ENCODE peak calls at places on chromosomes 3 and 15, in six cellular contexts. Q, N, T, O, B and K are unnamed samples.

GRCh38 chr3:133437391-133438093 is 37.7 kb downstream of the BFSP2 start:
- DNase-seq in Q (peak), N (no peak), T (no peak), O (no peak), B (peak), K (peak)

GRCh38 chr3:98612996-98613517 is 19.6 kb upstream of the CPOX start:
- DNase-seq in Q (no peak), N (no peak), T (no peak), O (peak), B (no peak), K (no peak)

GRCh38 chr15:47794266-47794914 is 77.1 kb downstream of the SEMA6D start:
- DNase-seq in Q (no peak), N (no peak), T (no peak), O (no peak), B (no peak), K (no peak)

GRCh38 chr3:178083906-178084823 is 452.1 kb upstream of the KCNMB2 start:
- DNase-seq in Q (no peak), N (peak), T (peak), O (no peak), B (peak), K (peak)

GRCh38 chr3:184562146-184562861 is 719 bp downstream of the EPHB3 start:
- DNase-seq in Q (no peak), N (no peak), T (no peak), O (no peak), B (peak), K (no peak)

GRCh38 chr3:146218880-146219866 is 31.7 kb downstream of the PLSCR4 start:
- DNase-seq in Q (peak), N (peak), T (peak), O (no peak), B (peak), K (peak)

GRCh38 chr3:47824541-47825473 is 21.9 kb downstream of the DHX30 start:
- DNase-seq in Q (peak), N (peak), T (peak), O (peak), B (peak), K (peak)

GRCh38 chr3:150104564-150104963 is 133.9 kb upstream of the PFN2 start:
- DNase-seq in Q (no peak), N (no peak), T (no peak), O (no peak), B (no peak), K (no peak)

GRCh38 chr3:177813322-177813721 is 616.0 kb upstream of the TBL1XR1 start:
- DNase-seq in Q (peak), N (no peak), T (peak), O (no peak), B (no peak), K (peak)

GRCh38 chr15:88912500-88912921 is 668 bp downstream of the MFGE8 start:
- DNase-seq in Q (no peak), N (peak), T (no peak), O (no peak), B (peak), K (peak)

GRCh38 chr3:155102329-155102728 is 22.2 kb downstream of the MME start:
- DNase-seq in Q (peak), N (no peak), T (no peak), O (no peak), B (no peak), K (no peak)

GRCh38 chr3:100106094-100106493 is 8.2 kb downstream of the FILIP1L start:
- DNase-seq in Q (no peak), N (no peak), T (no peak), O (no peak), B (no peak), K (no peak)

GRCh38 chr3:11509175-11510000 is 134.3 kb downstream of the VGLL4 start:
- DNase-seq in Q (peak), N (peak), T (peak), O (no peak), B (peak), K (peak)

GRCh38 chr15:99447497-99448371 is 118.0 kb upstream of the MEF2A start:
- DNase-seq in Q (no peak), N (peak), T (no peak), O (no peak), B (peak), K (no peak)

GRCh38 chr15:81779181-81779580 is 266.6 kb downstream of the MEX3B start:
- DNase-seq in Q (no peak), N (no peak), T (no peak), O (no peak), B (no peak), K (no peak)
- TF ChIP-seq SMC3 in Q (no peak), N (no peak), T (no peak), O (no peak), B (no peak), K (no peak)

GRCh38 chr3:38595393-38595792 is 54.1 kb downstream of the SCN5A start:
- DNase-seq in Q (no peak), N (no peak), T (peak), O (no peak), B (no peak), K (no peak)
- TF ChIP-seq SMC3 in Q (no peak), N (no peak), T (no peak), O (no peak), B (no peak), K (no peak)

GRCh38 chr15:57353317-57353804 is 22.9 kb upstream of the CGNL1 start:
- DNase-seq in Q (no peak), N (no peak), T (no peak), O (no peak), B (no peak), K (no peak)

GRCh38 chr15:57356178-57356577 is 20.1 kb upstream of the CGNL1 start:
- DNase-seq in Q (no peak), N (no peak), T (no peak), O (no peak), B (no peak), K (no peak)

GRCh38 chr15:57356636-57357035 is 19.7 kb upstream of the CGNL1 start:
- DNase-seq in Q (peak), N (no peak), T (peak), O (no peak), B (no peak), K (no peak)

GRCh38 chr15:57354436-57355123 is 21.7 kb upstream of the CGNL1 start:
- DNase-seq in Q (no peak), N (no peak), T (no peak), O (no peak), B (no peak), K (no peak)

DNA sequence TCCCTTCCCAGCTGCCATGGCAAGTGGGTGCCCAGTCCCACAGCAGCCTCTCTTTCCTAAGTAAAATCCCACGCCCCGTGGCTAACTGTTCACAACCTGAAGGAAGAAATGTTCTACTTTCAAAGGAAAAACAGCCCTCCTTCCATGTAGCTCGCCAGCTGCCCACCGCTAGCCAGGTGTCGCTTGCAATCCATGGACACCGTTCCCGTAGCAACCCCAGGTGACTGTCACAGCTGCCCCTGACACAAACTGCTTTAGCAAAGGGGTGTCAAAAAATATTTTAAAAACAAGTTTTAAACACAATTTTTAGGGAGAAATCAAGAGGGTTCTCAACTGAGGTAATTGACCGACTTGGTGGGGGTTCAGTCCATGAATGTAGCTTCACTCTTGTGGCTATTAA is 21.0 kb upstream of the CGNL1 start:
- DNase-seq in Q (no peak), N (no peak), T (no peak), O (no peak), B (no peak), K (no peak)
- TF ChIP-seq SMC3 in Q (no peak), N (no peak), T (no peak), O (no peak), B (no peak), K (no peak)

DNA sequence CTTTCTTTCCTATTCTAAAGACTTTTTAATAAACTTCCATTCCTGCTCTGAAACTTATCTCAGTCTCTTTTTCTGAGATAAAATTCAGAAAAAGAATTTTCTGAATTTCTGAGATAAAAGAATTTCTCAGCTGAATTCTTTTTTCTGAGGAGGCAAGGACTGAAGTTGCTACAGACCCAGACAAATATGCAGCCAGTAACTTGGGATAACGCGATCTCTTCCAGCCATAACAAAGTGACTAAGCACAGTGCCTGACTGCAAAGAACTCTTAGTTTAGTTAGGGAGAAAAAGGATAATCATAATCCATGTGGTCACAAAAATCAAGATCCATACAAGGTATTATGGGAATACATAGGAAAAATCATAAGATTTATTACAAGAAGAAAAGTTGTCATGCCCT is 222.0 kb upstream of the GAP43 start:
- DNase-seq in Q (peak), N (no peak), T (no peak), O (no peak), B (no peak), K (no peak)
- TF ChIP-seq SMC3 in Q (no peak), N (no peak), T (no peak), O (no peak), B (no peak), K (no peak)